ENCODE peak calls at places on chromosomes 2 and 18, in five cellular contexts. Y, F, N, I and W are unnamed samples.

GRCh38 chr18:49500136-49500921 is 13.3 kb upstream of the C18orf32 start:
- DNase-seq in F (no peak), I (no peak), N (peak; percentile 42), Y (no peak), W (peak; percentile 73)

GRCh38 chr2:158815166-158815565 is 20.0 kb downstream of the DAPL1 start:
- DNase-seq in Y (no peak), N (no peak), I (no peak), F (no peak), W (no peak)

GRCh38 chr18:32937007-32937540 is 164.3 kb upstream of the KLHL14 start:
- DNase-seq in Y (no peak), F (no peak), N (peak; percentile 10), I (no peak), W (no peak)

GRCh38 chr18:2410688-2411087 is 160.6 kb downstream of the METTL4 start:
- DNase-seq in N (no peak), F (peak; percentile 5), I (no peak), Y (no peak), W (no peak)

GRCh38 chr18:58405107-58405898 is 223.6 kb downstream of the ALPK2 start:
- DNase-seq in N (no peak), I (no peak), Y (no peak), F (no peak), W (peak; percentile 43)

GRCh38 chr2:233082222-233082933 is 22.2 kb downstream of the INPP5D start:
- DNase-seq in Y (no peak), N (no peak), I (no peak), F (no peak), W (no peak)

GRCh38 chr2:123791716-123792115 is 233.4 kb upstream of the CNTNAP5 start:
- DNase-seq in Y (no peak), N (no peak), F (no peak), I (no peak), W (no peak)

GRCh38 chr2:29249666-29250253 is 134.5 kb downstream of the CLIP4 start:
- DNase-seq in N (no peak), I (no peak), F (no peak), Y (no peak), W (no peak)

GRCh38 chr2:12556762-12557161 is 160.0 kb upstream of the TRIB2 start:
- DNase-seq in I (no peak), F (peak; percentile 68), Y (no peak), N (no peak), W (no peak)

GRCh38 chr2:196217116-196217515 is 45.7 kb upstream of the STK17B start:
- DNase-seq in I (no peak), F (no peak), N (no peak), Y (no peak), W (no peak)

GRCh38 chr2:51920509-51920908 is 888.6 kb upstream of the NRXN1 start:
- DNase-seq in N (no peak), F (no peak), Y (no peak), I (no peak), W (no peak)

GRCh38 chr18:55489034-55489741 is 98.8 kb downstream of the TCF4 start:
- DNase-seq in I (no peak), F (no peak), N (no peak), Y (no peak), W (no peak)

GRCh38 chr2:191540681-191541080 is 137.3 kb upstream of the NABP1 start:
- DNase-seq in I (no peak), F (no peak), N (no peak), Y (no peak), W (peak; percentile 78)

GRCh38 chr2:230218411-230218810 is 1.4 kb downstream of the SP110 start:
- DNase-seq in I (no peak), F (no peak), Y (no peak), N (no peak), W (no peak)

GRCh38 chr2:158102446-158102845 is 770 bp downstream of the UPP2 start:
- DNase-seq in F (no peak), N (no peak), I (no peak), Y (no peak), W (no peak)

GRCh38 chr2:2234398-2234797 is 96.7 kb downstream of the MYT1L start:
- DNase-seq in F (no peak), Y (no peak), N (peak; percentile 10), I (no peak), W (no peak)

GRCh38 chr2:177881001-177881748 is 191.4 kb downstream of the PDE11A start:
- DNase-seq in Y (no peak), N (no peak), F (no peak), I (no peak), W (no peak)

DNA sequence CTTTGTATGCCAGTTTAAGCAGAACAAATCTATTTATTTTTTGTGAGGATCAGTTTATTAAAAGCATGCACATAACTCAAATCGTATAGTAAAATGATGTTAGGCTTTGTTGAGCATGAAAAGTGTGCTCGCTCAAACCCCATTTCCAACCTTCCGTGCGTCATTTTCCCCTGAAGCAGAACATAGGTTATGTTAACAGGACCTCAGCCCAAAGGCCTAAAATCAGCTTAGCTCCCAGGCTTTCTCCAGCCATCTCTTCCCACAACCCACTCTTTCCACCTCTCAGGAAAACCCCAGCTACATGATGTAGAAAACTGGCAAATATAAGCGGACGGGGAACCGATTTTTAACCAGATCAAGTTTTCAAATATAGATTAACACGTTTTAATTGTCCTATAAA is 181.5 kb upstream of the ETAA1 start:
- DNase-seq in I (no peak), N (no peak), Y (no peak), F (no peak), W (no peak)
- TF ChIP-seq CTCF in I (no peak), N (no peak), Y (no peak), F (no peak), W (no peak)

GRCh38 chr2:62727259-62727867 is 21.9 kb downstream of the EHBP1 start:
- DNase-seq in N (no peak), I (no peak), Y (no peak), F (no peak), W (no peak)

GRCh38 chr2:62733546-62733945 is 28.0 kb downstream of the EHBP1 start:
- DNase-seq in Y (no peak), N (no peak), I (no peak), F (no peak), W (no peak)

GRCh38 chr2:62727876-62728566 is 22.5 kb downstream of the EHBP1 start:
- DNase-seq in F (no peak), I (no peak), Y (no peak), N (no peak), W (no peak)

GRCh38 chr2:62732262-62732777 is 26.8 kb downstream of the EHBP1 start:
- DNase-seq in N (no peak), Y (no peak), F (no peak), I (no peak), W (no peak)

GRCh38 chr2:62731275-62731674 is 25.8 kb downstream of the EHBP1 start:
- DNase-seq in F (no peak), N (no peak), I (no peak), Y (no peak), W (no peak)
- H3K27ac ChIP-seq in F (no peak overlapping the region), N (no peak overlapping the region), I (no peak overlapping the region), Y (no peak overlapping the region), W (no peak overlapping the region)

GRCh38 chr18:13452448-13452811 is 233.9 kb downstream of the LDLRAD4 start:
- DNase-seq in F (peak; percentile 43), Y (no peak), I (no peak), N (peak; percentile 19), W (peak; percentile 82)

GRCh38 chr18:13451661-13452447 is 233.3 kb downstream of the LDLRAD4 start:
- DNase-seq in I (no peak), F (no peak), Y (no peak), N (peak; percentile 15), W (peak; percentile 80)

GRCh38 chr18:13454363-13455150 is 236.0 kb downstream of the LDLRAD4 start:
- DNase-seq in Y (no peak), N (no peak), I (no peak), F (no peak), W (no peak)

GRCh38 chr18:13453714-13454113 is 235.2 kb downstream of the LDLRAD4 start:
- DNase-seq in Y (no peak), N (no peak), I (no peak), F (no peak), W (no peak)

DNA sequence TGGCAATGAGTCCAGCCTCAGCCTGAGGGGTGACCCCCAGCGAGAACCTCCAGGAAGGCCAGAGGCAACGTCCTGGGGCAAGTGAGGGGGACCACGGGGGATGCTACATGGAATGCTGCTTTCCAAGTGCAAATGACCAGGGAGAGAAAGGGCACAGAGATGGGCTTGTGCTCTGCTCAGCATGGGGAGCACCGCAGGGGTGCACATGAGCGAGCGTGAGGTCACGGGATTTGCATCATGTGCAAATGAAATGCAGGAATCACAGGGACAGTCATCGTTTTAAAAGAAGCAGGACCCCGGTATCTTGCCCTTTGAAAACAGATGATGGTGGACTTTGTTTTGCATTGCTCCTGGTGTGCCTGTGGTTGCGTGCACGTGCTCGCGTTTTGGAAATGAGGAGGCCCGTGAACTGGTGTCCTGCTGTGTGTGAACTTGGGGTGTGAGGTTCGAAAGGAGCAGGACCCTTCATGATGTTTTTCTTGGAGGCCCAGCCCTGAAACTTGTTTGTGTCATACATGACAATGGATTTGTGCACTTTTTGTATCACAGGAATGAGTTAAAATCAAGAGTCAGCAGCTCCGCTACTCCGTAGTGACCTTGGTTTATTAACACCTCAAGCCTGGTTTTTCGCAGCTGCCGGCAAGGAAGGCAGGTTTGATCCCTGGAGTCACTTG is 234.4 kb downstream of the LDLRAD4 start:
- DNase-seq in N (peak; percentile 8), I (no peak), Y (no peak), F (no peak), W (peak; percentile 84)
- H3K4me1 ChIP-seq in N (peaks cover 17% of the 10 kb centered on the region), I (peaks cover 6% of the 10 kb centered on the region), Y (peaks cover 18% of the 10 kb centered on the region), F (peaks cover 2% of the 10 kb centered on the region), W (peaks cover 10% of the 10 kb centered on the region)

DNA sequence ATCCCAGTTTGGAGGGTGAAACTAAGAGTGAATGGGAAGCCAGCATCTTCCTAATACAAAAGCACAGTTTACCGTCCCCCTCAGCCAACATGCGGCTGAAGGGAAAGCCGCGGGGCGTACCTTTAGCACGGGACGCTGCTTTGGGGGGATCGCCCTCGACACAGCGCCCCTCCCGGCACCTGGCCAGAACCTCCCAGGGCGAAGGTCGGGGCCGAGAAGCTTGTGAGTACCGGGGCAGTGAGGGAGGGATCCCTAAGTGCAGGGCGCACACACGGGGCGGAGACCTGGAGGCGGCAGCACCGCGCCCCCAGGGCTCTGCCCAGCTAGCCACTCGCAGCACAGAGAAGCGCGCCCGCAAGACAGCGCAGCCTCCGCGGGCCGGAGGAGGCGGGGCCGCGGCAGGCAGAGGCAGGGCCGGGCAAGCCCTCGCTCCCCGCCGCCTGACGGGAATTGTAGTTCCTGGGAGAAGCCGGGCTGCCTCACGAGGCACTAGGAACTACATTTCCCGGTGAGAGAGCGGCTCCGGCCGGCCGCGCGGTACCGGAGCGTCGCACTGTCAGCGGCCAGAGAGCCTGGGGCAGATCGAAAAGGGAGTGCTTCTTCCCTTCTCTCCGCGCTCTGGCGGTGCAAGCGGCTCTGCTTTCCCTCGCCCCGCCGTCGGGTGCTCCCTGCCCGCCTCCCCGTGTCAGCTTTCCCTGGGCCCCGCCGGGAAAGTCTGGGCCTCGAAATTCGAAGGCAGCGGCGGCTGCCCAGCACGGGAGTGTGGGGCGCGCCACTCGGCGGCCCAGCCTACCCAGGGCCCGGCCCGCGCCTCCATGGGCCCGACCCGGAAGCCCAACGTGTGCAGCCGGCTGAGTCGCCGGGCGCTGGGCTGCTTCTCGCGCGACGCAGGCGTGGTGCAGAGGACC is at the start of the genes DCAF17 and METTL8:
- DNase-seq in N (peak; percentile 98), Y (peak; percentile 92), I (peak; percentile 96), F (peak; percentile 98), W (peak; percentile 99)
- TF ChIP-seq CTCF in N (peak; percentile 66), Y (peak; percentile 12), I (peak; percentile 13), F (peak; percentile 31), W (peak; percentile 79)

GRCh38 chr2:144151877-144152276 is 368.0 kb downstream of the ZEB2 start:
- DNase-seq in Y (no peak), I (no peak), N (no peak), F (no peak), W (no peak)
- H3K27ac ChIP-seq in Y (no peak overlapping the region), I (no peak overlapping the region), N (no peak overlapping the region), F (no peak overlapping the region), W (no peak overlapping the region)